ENCODE peak calls at places on chromosomes 2 and 18, in ten cellular contexts. K is esophagus squamous epithelium, Y is colonic mucosa, H is kidney epithelial cell, B is mesothelial cell of epicardium, E is hepatocyte, X is GM20000, S is GM12864, Q is heart left ventricle, N is A549. A is an unnamed sample.

GRCh38 chr2:128600606-128601297 is 282.1 kb upstream of the HS6ST1 start:
- DNase-seq in N (no peak), Y (no peak), S (no peak), H (no peak), E (no peak), Q (no peak), B (peak; percentile 38), K (no peak), X (no peak), A (no peak)

GRCh38 chr2:207474871-207475485 is 54.8 kb upstream of the CREB1 start:
- DNase-seq in E (peak; percentile 75), Y (peak; percentile 39), N (peak; percentile 60), X (peak; percentile 39), Q (peak; percentile 45), H (no peak), B (peak; percentile 44), S (no peak), K (no peak), A (no peak)

GRCh38 chr2:24245986-24246779 is 71.3 kb downstream of the FAM228A start:
- DNase-seq in N (no peak), E (no peak), K (no peak), Y (no peak), S (no peak), X (no peak), Q (no peak), B (no peak), H (no peak), A (no peak)

GRCh38 chr18:73235491-73235890 is 367.7 kb upstream of the NETO1 start:
- DNase-seq in H (peak; percentile 95), Y (no peak), X (peak; percentile 12), K (no peak), S (no peak), E (peak; percentile 19), N (peak; percentile 30), B (no peak), Q (no peak), A (no peak)

GRCh38 chr2:221532641-221533040 is 39.5 kb downstream of the EPHA4 start:
- DNase-seq in N (no peak), K (no peak), Q (no peak), H (no peak), E (no peak), B (no peak), S (no peak), Y (no peak), X (no peak), A (no peak)

GRCh38 chr2:64826703-64827102 is 162.5 kb upstream of the SLC1A4 start:
- DNase-seq in Q (no peak), B (no peak), H (no peak), S (no peak), Y (no peak), K (no peak), E (no peak), X (no peak), N (no peak), A (no peak)

GRCh38 chr2:11899264-11899818 is 152.9 kb downstream of the LPIN1 start:
- DNase-seq in X (no peak), S (no peak), Q (no peak), E (no peak), N (no peak), K (no peak), Y (no peak), B (no peak), H (peak; percentile 37), A (no peak)

GRCh38 chr18:51621103-51621969 is 423.9 kb upstream of the MEX3C start:
- DNase-seq in Q (peak; percentile 27), S (peak; percentile 27), Y (peak; percentile 28), X (peak; percentile 55), B (peak; percentile 82), N (peak; percentile 49), E (peak; percentile 81), K (no peak), H (peak; percentile 12), A (peak; percentile 90)

GRCh38 chr2:15777795-15778371 is 162.5 kb upstream of the MYCN start:
- DNase-seq in H (no peak), S (no peak), Y (no peak), B (no peak), N (no peak), Q (no peak), X (no peak), E (no peak), K (no peak), A (no peak)

GRCh38 chr18:500556-501405 is at the start of gene COLEC12:
- DNase-seq in K (no peak), E (peak; percentile 68), N (no peak), S (no peak), X (no peak), B (peak; percentile 60), H (no peak), Q (peak; percentile 54), Y (no peak), A (peak; percentile 60)

GRCh38 chr2:240146141-240146561 is 5.7 kb upstream of the OTOS start:
- DNase-seq in Q (no peak), N (no peak), S (no peak), X (no peak), E (no peak), Y (no peak), B (no peak), H (no peak), K (no peak), A (no peak)

GRCh38 chr2:114354199-114354598 is 88.2 kb upstream of the DPP10 start:
- DNase-seq in H (no peak), Y (no peak), E (no peak), K (no peak), S (no peak), Q (no peak), B (no peak), N (no peak), X (no peak), A (no peak)

GRCh38 chr2:106845716-106846115 is 40.3 kb downstream of the ST6GAL2 start:
- DNase-seq in K (no peak), N (no peak), Q (no peak), S (no peak), E (no peak), X (no peak), H (no peak), Y (no peak), B (no peak), A (no peak)

GRCh38 chr2:15485949-15486348 is 75.2 kb downstream of the NBAS start:
- DNase-seq in H (no peak), B (no peak), Q (no peak), S (no peak), X (no peak), E (no peak), N (no peak), Y (no peak), K (no peak), A (no peak)

GRCh38 chr2:235852528-235852920 is 315.7 kb downstream of the GBX2 start:
- DNase-seq in S (no peak), E (no peak), Q (no peak), X (no peak), K (no peak), N (no peak), B (no peak), Y (no peak), H (no peak), A (peak; percentile 33)

GRCh38 chr2:239012228-239012627 is 164.3 kb downstream of the TWIST2 start:
- DNase-seq in Y (no peak), X (no peak), Q (no peak), N (no peak), E (no peak), H (no peak), S (no peak), K (no peak), B (peak; percentile 28), A (no peak)

GRCh38 chr2:153213022-153213421 is 265.5 kb downstream of the RPRM start:
- DNase-seq in K (no peak), X (no peak), Y (no peak), H (no peak), Q (no peak), N (no peak), E (no peak), B (no peak), S (no peak), A (no peak)

GRCh38 chr2:127048969-127049897 is 57.7 kb downstream of the BIN1 start:
- DNase-seq in B (no peak), Y (peak; percentile 17), S (no peak), K (no peak), H (no peak), Q (peak; percentile 5), X (no peak), E (no peak), N (no peak), A (no peak)

GRCh38 chr2:79512442-79513401 is at the start of gene CTNNA2:
- DNase-seq in X (peak; percentile 86), N (peak; percentile 62), Q (peak; percentile 12), K (no peak), H (no peak), B (peak; percentile 82), S (no peak), E (peak; percentile 91), Y (peak; percentile 33), A (peak; percentile 93)
- TF ChIP-seq CTCF in X (no peak), N (peak; percentile 32), Q (peak; percentile 16), K (no peak), H (no peak), B (no peak), S (no peak), E (peak; percentile 32), Y (no peak), A (peak; percentile 68)

GRCh38 chr18:28357785-28358401 is 181.0 kb upstream of the CDH2 start:
- DNase-seq in B (no peak), E (no peak), H (no peak), Y (no peak), S (no peak), N (peak; percentile 16), K (no peak), Q (no peak), X (no peak), A (no peak)
- TF ChIP-seq CTCF in B (peak; percentile 53), E (no peak), H (peak; percentile 9), Y (no peak), S (peak; percentile 14), N (no peak), K (no peak), Q (no peak), X (no peak), A (peak; percentile 70)

DNA sequence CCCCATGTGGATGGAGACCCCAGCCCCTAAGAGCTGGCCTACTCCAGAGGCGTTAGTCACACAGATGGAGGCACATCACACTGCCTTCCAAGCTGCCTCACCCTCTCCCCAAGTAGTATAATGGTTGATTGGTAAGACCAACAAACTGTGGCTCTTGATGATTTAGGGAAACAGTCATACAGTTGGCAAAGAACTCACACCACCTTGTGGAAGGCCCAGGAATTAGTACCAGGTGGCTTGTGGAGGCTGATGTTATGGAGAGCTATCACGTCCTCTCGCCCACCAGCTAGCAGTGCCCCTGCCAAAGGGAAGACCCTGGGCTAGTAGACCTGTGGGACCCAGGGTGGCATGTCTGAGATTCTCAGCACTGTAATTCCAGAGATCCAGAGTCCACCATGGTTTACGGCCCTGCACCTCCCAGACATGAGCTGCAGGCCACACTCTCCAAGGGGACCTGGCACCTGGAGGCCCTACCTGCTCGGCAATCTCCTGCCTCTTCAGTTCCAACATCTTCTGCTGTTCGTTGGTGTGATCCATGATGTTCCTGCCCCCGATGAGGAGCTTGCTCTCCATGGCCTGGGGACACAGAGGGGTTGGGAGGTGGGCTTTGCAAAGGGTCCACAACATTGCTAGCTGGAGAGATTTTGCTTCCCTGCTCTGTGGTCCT is 26.3 kb downstream of the KIF3C start:
- DNase-seq in E (no peak), S (no peak), H (no peak), Y (no peak), Q (no peak), K (no peak), X (no peak), B (no peak), N (peak; percentile 46), A (no peak)
- TF ChIP-seq CTCF in E (no peak), S (peak; percentile 30), H (no peak), Y (no peak), Q (peak; percentile 13), K (no peak), X (no peak), B (no peak), N (peak; percentile 18), A (no peak)

GRCh38 chr18:63511285-63511684 is 30.9 kb upstream of the SERPINB12 start:
- DNase-seq in E (peak; percentile 55), B (no peak), S (no peak), N (peak; percentile 68), X (no peak), H (no peak), K (no peak), Y (no peak), Q (no peak), A (peak; percentile 42)
- TF ChIP-seq CTCF in E (peak; percentile 51), B (peak; percentile 60), S (peak; percentile 26), N (peak; percentile 37), X (peak; percentile 50), H (peak; percentile 73), K (peak; percentile 50), Y (peak; percentile 23), Q (peak; percentile 56), A (peak; percentile 75)